ENCODE peak calls at places on chromosomes 5 and 9, in seven cellular contexts. X, F, D, O, P, Y and J are unnamed samples.
A peak's percentile ranks its signal among the peaks of the same experiment; 100 is the strongest.

GRCh38 chr9:6757988-6758417 is 230 bp downstream of the KDM4C start:
- DNase-seq in X (no peak), F (no peak), D (peak; percentile 97), O (no peak), P (no peak), Y (no peak), J (no peak)

GRCh38 chr5:176542135-176542595 is 5.0 kb upstream of the RNF44 start:
- DNase-seq in X (peak; percentile 81), F (peak; percentile 65), D (no peak), O (peak; percentile 58), P (no peak), Y (no peak), J (no peak)

GRCh38 chr9:134835987-134836386 is 44.6 kb upstream of the FCN2 start:
- DNase-seq in X (no peak), F (no peak), D (no peak), O (no peak), P (no peak), Y (no peak), J (no peak)

GRCh38 chr5:73120222-73121108 is at the start of gene TMEM171:
- DNase-seq in X (no peak), F (no peak), D (peak; percentile 37), O (no peak), P (no peak), Y (peak; percentile 37), J (peak; percentile 51)

GRCh38 chr5:170752257-170753215 is 31.0 kb upstream of the GABRP start:
- DNase-seq in X (no peak), F (no peak), D (no peak), O (no peak), P (no peak), Y (no peak), J (no peak)

GRCh38 chr9:137952976-137953666 is 75.5 kb downstream of the CACNA1B start:
- DNase-seq in X (no peak), F (no peak), D (no peak), O (no peak), P (no peak), Y (no peak), J (no peak)

GRCh38 chr5:346229-346935 is 24.9 kb downstream of the AHRR start:
- DNase-seq in X (peak; percentile 38), F (no peak), D (no peak), O (no peak), P (no peak), Y (no peak), J (no peak)

GRCh38 chr9:97570899-97571298 is 62.3 kb downstream of the TSTD2 start:
- DNase-seq in X (no peak), F (no peak), D (peak; percentile 65), O (no peak), P (no peak), Y (no peak), J (no peak)

GRCh38 chr9:104319198-104319597 is 184.9 kb upstream of the OR13F1 start:
- DNase-seq in X (no peak), F (no peak), D (no peak), O (no peak), P (no peak), Y (no peak), J (no peak)

GRCh38 chr9:90826326-90827020 is 24.9 kb downstream of the SYK start:
- DNase-seq in X (no peak), F (no peak), D (no peak), O (no peak), P (no peak), Y (no peak), J (no peak)

GRCh38 chr5:98663521-98663920 is 109.9 kb upstream of the RGMB start:
- DNase-seq in X (no peak), F (no peak), D (no peak), O (no peak), P (no peak), Y (no peak), J (no peak)

GRCh38 chr9:16044116-16044881 is 491.5 kb downstream of the CCDC171 start:
- DNase-seq in X (no peak), F (no peak), D (no peak), O (no peak), P (no peak), Y (peak; percentile 78), J (no peak)

GRCh38 chr5:61200582-61201155 is 38.4 kb upstream of the SMIM15 start:
- DNase-seq in X (no peak), F (no peak), D (no peak), O (no peak), P (no peak), Y (peak; percentile 26), J (no peak)

GRCh38 chr5:96432245-96433065 is 593 bp downstream of the PCSK1 start:
- DNase-seq in X (no peak), F (no peak), D (peak; percentile 13), O (no peak), P (no peak), Y (no peak), J (no peak)

GRCh38 chr9:136171009-136171800 is 33.7 kb downstream of the LHX3 start:
- DNase-seq in X (no peak), F (no peak), D (peak; percentile 2), O (no peak), P (no peak), Y (no peak), J (no peak)

GRCh38 chr9:25377039-25377438 is 301.2 kb downstream of the TUSC1 start:
- DNase-seq in X (no peak), F (no peak), D (no peak), O (no peak), P (no peak), Y (no peak), J (no peak)

GRCh38 chr9:69044226-69045219 is 9.0 kb downstream of the FXN start:
- DNase-seq in X (peak; percentile 37), F (no peak), D (peak; percentile 40), O (no peak), P (no peak), Y (peak; percentile 68), J (no peak)

DNA sequence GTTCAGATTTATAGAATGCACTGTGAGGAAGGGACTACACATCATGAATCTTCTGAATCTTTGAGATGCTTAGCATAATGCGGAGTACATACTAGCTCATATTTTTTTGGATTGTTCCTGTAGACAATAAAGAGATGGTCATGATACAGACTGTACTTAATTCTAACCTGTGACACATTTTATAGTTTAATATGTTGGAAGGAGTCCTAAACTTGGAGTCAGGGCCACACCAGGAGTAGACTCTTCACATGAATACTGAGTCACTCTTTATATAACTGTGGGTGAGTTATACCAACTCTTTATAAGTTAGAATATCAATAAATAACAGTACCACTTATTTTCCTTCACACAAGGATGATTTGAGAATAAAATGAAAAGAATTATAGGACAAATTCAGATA is 16.9 kb downstream of the C9orf85 start:
- DNase-seq in X (no peak), F (no peak), D (no peak), O (no peak), P (no peak), Y (peak; percentile 31), J (no peak)
- H3K27ac ChIP-seq in X (no peak overlapping the region), F (no peak overlapping the region), D (no peak overlapping the region), O (no peak overlapping the region), P (no peak overlapping the region), Y (no peak overlapping the region), J (no peak overlapping the region)

DNA sequence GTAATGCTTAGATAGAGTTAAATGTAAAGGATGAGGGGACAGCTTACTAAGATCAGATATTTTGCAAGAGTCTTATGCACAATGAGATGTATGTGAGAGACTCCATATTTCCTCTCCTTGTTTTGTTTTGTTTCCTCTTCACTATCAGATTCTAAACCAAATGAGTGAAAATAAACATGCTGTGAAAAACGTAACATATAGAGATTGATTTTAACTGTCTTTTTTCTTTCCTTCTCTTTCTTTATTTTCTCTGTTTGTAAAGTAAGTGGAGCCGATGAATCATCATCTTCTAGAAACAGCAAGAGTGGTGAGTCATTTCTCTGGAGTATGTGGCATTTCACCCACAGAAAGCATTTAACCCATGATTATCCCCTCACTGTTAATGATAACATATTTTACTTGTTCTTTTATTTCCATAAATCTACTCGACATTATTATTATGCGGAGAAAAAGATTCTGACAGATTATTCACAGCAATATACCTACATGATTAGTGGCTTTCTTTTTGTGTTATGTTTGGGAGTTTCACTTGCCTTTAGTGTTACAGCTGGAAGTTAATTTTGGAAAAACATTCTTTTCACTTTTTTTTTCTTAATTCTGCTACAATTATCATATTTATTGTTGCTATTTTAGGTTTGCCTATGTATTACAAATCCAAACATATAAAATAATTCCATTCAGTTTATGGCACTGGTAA is 2.1 kb upstream of the ANXA1 start:
- DNase-seq in X (peak; percentile 48), F (peak; percentile 33), D (no peak), O (no peak), P (no peak), Y (peak; percentile 92), J (no peak)
- H3K4me1 ChIP-seq in X (peaks cover 21% of the 10 kb centered on the region), F (peaks cover 41% of the 10 kb centered on the region), D (peaks cover 5% of the 10 kb centered on the region), O (peaks cover 24% of the 10 kb centered on the region), P (no peaks in the 10 kb centered on the region), Y (peaks cover 5% of the 10 kb centered on the region), J (peaks cover 5% of the 10 kb centered on the region)

DNA sequence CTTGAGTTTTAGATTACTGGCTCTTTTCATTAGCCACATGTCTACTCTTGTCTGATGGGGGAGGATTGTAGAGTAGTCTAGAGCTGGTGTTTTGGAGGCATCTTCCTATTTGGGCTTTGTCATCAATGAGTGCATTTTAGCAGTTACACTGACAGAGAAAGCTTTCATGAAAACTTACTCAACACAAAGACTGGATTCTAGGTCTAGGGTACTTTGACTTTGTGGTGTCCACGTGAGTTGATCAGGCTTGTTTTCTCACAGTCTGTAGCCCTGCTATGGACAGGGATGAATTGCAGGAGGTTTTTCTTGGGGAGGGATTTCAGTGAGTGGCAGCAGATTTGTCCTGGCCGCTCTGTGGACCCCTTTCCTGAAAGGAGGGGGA is 6.5 kb downstream of the TRIO start:
- DNase-seq in X (no peak), F (no peak), D (no peak), O (no peak), P (no peak), Y (no peak), J (no peak)
- H3K27ac ChIP-seq in X (no peak overlapping the region), F (no peak overlapping the region), D (no peak overlapping the region), O (no peak overlapping the region), P (no peak overlapping the region), Y (peak overlapping the region; percentile 84), J (no peak overlapping the region)

GRCh38 chr5:14226554-14226953 is 83.4 kb downstream of the TRIO start:
- DNase-seq in X (no peak), F (no peak), D (no peak), O (no peak), P (no peak), Y (no peak), J (no peak)
- H3K4me1 ChIP-seq in X (no peaks in the 10 kb centered on the region), F (no peaks in the 10 kb centered on the region), D (peaks cover 17% of the 10 kb centered on the region), O (no peaks in the 10 kb centered on the region), P (no peaks in the 10 kb centered on the region), Y (peaks cover 45% of the 10 kb centered on the region), J (peaks cover 22% of the 10 kb centered on the region)

GRCh38 chr5:149379177-149379761 is at the start of gene IL17B:
- DNase-seq in X (no peak), F (no peak), D (no peak), O (no peak), P (no peak), Y (no peak), J (no peak)
- H3K27ac ChIP-seq in X (no peak within 1 kb of the TSS), F (no peak within 1 kb of the TSS), D (no peak within 1 kb of the TSS), O (no peak within 1 kb of the TSS), P (peak within 1 kb of the TSS; percentile 93), Y (no peak within 1 kb of the TSS), J (peak within 1 kb of the TSS; percentile 17)